ENCODE peak calls at places on chromosomes 1 and 21, in nine cellular contexts. Q is A549; O is breast epithelium; J is CD8-positive, alpha-beta T cell; H is fibroblast of pulmonary artery; P is left ventricle myocardium inferior; W is suprapubic skin; L is body of pancreas; B is OCI-LY7. R is an unnamed sample.

GRCh38 chr1:24900486-24900849 is 29.6 kb downstream of the RUNX3 start:
- DNase-seq in J (peak), O (peak), W (peak), Q (no peak), B (no peak), H (no peak), P (no peak), L (no peak), R (no peak)

GRCh38 chr21:36199021-36199420 is 42.4 kb downstream of the DOP1B start:
- DNase-seq in L (no peak), O (no peak), B (no peak), W (no peak), H (no peak), P (no peak), Q (no peak), J (no peak), R (no peak)

GRCh38 chr21:31538821-31539220 is 120.7 kb upstream of the SOD1 start:
- DNase-seq in L (no peak), P (no peak), B (no peak), Q (no peak), O (no peak), W (no peak), H (no peak), J (no peak), R (no peak)

GRCh38 chr1:3276341-3276800 is 178.1 kb upstream of the ARHGEF16 start:
- DNase-seq in Q (no peak), B (no peak), W (no peak), L (no peak), P (no peak), J (no peak), H (no peak), O (no peak), R (no peak)

GRCh38 chr1:44266400-44267344 is 53.4 kb downstream of the DMAP1 start:
- DNase-seq in H (no peak), B (no peak), O (no peak), L (no peak), Q (no peak), P (no peak), J (no peak), W (no peak), R (peak)

GRCh38 chr1:58460469-58460868 is 86.1 kb downstream of the OMA1 start:
- DNase-seq in L (no peak), W (no peak), Q (no peak), O (no peak), H (peak), B (no peak), J (no peak), P (no peak), R (no peak)

GRCh38 chr1:215001419-215002021 is 81.0 kb upstream of the KCNK2 start:
- DNase-seq in O (no peak), P (no peak), B (no peak), H (no peak), Q (no peak), L (no peak), W (no peak), J (no peak), R (no peak)

GRCh38 chr1:34164510-34165381 is at the start of gene CSMD2:
- DNase-seq in W (no peak), H (peak), B (no peak), P (peak), J (no peak), O (no peak), Q (peak), L (peak), R (no peak)

GRCh38 chr1:93625582-93626327 is 55.9 kb downstream of the BCAR3 start:
- DNase-seq in P (no peak), O (no peak), L (no peak), B (no peak), W (no peak), Q (no peak), H (peak), J (no peak), R (no peak)

GRCh38 chr1:79655876-79656275 is 649.3 kb upstream of the ADGRL4 start:
- DNase-seq in H (no peak), L (no peak), O (no peak), W (no peak), B (no peak), P (no peak), J (no peak), Q (no peak), R (no peak)

GRCh38 chr1:159839135-159839849 is 12.6 kb downstream of the SLAMF8 start:
- DNase-seq in L (no peak), O (no peak), J (no peak), H (no peak), Q (no peak), B (no peak), W (no peak), P (no peak), R (no peak)
- H3K4me3 ChIP-seq in L (no peak), O (no peak), J (no peak), H (no peak), Q (no peak), B (no peak), W (no peak), P (no peak), R (no peak)

GRCh38 chr1:162626089-162626488 is 6.2 kb upstream of the DDR2 start:
- DNase-seq in L (no peak), H (no peak), Q (no peak), J (no peak), O (no peak), B (no peak), P (no peak), W (no peak), R (no peak)
- H3K4me3 ChIP-seq in L (no peak), H (no peak), Q (no peak), J (no peak), O (peak), B (no peak), P (peak), W (no peak), R (no peak)

GRCh38 chr1:165235777-165236285 is 120.7 kb downstream of the LMX1A start:
- DNase-seq in B (no peak), Q (no peak), L (peak), J (no peak), H (no peak), W (no peak), O (no peak), P (no peak), R (no peak)
- H3K4me3 ChIP-seq in B (no peak), Q (peak), L (peak), J (no peak), H (no peak), W (peak), O (peak), P (peak), R (no peak)

DNA sequence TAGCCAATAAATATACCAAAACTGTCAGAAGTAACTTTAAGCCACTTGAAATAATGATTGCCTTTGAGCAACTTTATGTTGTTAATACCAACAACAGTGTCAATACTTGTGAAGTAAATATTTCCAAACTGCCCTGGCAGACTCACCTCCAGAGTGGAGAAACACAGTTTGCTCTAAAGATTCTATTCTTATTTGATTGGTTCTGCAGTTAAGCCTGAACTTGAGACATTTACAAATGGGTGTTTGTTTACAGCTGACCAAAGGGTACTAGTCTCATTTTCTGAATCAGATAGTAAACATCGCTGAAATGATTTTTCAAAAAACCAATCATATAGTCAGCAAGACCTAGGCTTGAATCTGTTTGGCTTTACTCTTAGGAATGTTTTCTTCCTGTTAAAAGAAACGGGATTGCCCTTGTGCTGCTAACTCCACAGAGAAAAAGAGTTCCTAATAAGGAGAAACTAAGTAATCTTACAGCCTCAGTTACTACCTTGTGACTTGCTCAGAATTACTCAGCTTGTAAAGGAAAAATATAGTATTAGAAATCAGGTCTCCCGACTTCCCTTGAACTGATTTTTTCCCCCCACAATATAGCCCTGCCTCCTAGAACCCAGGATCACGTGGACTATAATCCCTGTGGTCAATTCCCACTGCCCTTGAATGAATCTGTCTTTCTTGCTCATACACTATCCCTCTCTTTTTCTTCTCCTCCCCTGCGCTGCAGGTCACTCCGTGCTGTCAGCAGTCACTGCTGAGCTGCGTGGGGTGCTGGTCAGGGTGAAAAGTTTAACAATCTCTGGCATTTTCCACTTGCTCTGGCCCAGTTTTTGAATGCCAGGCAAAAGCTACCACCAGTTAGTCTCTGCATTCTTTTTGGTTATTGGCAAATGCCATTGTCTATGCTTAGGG is 1.6 kb upstream of the MYOC start:
- DNase-seq in H (peak), Q (no peak), L (no peak), W (peak), J (no peak), P (no peak), B (no peak), O (peak), R (no peak)
- H3K4me3 ChIP-seq in H (peak), Q (no peak), L (no peak), W (no peak), J (no peak), P (peak), B (no peak), O (no peak), R (no peak)

GRCh38 chr1:160285506-160285905 is 573 bp upstream of the PEX19 start:
- DNase-seq in L (peak), H (no peak), J (no peak), B (no peak), P (no peak), W (no peak), Q (no peak), O (no peak), R (no peak)
- H3K4me3 ChIP-seq in L (no peak), H (peak), J (peak), B (peak), P (peak), W (peak), Q (peak), O (peak), R (no peak)

GRCh38 chr1:940121-941026 is 16.7 kb downstream of the SAMD11 start:
- DNase-seq in L (peak), P (peak), W (no peak), O (no peak), Q (peak), H (peak), B (no peak), J (no peak), R (peak)
- H3K4me3 ChIP-seq in L (no peak), P (peak), W (peak), O (peak), Q (peak), H (peak), B (no peak), J (peak), R (peak)

R was measured in small intestine.